ENCODE peak calls at places on chromosomes 7 and 10, in four cellular contexts. One of them, this sample, is unnamed.

GRCh38 chr10:121788717-121789116 is 139.1 kb downstream of the ATE1 start:
- DNase-seq in GM12892: no peak
- DNase-seq in upper lobe of left lung: no peak
- DNase-seq in HCT116: no peak
- DNase-seq in this sample: no peak

GRCh38 chr10:99860466-99860865 is 78.0 kb downstream of the ABCC2 start:
- DNase-seq in GM12892: no peak
- DNase-seq in upper lobe of left lung: no peak
- DNase-seq in HCT116: no peak
- DNase-seq in this sample: no peak

GRCh38 chr7:117096297-117096696 is 143.0 kb downstream of the ST7 start:
- DNase-seq in GM12892: no peak
- DNase-seq in upper lobe of left lung: no peak
- DNase-seq in HCT116: no peak
- DNase-seq in this sample: no peak

GRCh38 chr7:18508441-18509427 is 13.2 kb downstream of the HDAC9 start:
- DNase-seq in GM12892: no peak
- DNase-seq in upper lobe of left lung: peak; percentile 26
- DNase-seq in HCT116: peak; percentile 66
- DNase-seq in this sample: peak; percentile 99

GRCh38 chr7:77667459-77668090 is 28.7 kb upstream of the RSBN1L start:
- DNase-seq in GM12892: no peak
- DNase-seq in upper lobe of left lung: no peak
- DNase-seq in HCT116: no peak
- DNase-seq in this sample: no peak

GRCh38 chr10:123833170-123833850 is 58.3 kb downstream of the CPXM2 start:
- DNase-seq in GM12892: no peak
- DNase-seq in upper lobe of left lung: no peak
- DNase-seq in HCT116: no peak
- DNase-seq in this sample: no peak

GRCh38 chr7:114418117-114418516 is 3.5 kb downstream of the FOXP2 start:
- DNase-seq in GM12892: no peak
- DNase-seq in upper lobe of left lung: no peak
- DNase-seq in HCT116: no peak
- DNase-seq in this sample: no peak

GRCh38 chr10:76657337-76658012 is 980.1 kb downstream of the KCNMA1 start:
- DNase-seq in GM12892: no peak
- DNase-seq in upper lobe of left lung: no peak
- DNase-seq in HCT116: no peak
- DNase-seq in this sample: no peak

GRCh38 chr10:15084502-15084922 is 4.1 kb downstream of the ACBD7 start:
- DNase-seq in GM12892: no peak
- DNase-seq in upper lobe of left lung: peak; percentile 49
- DNase-seq in HCT116: peak; percentile 64
- DNase-seq in this sample: no peak

GRCh38 chr7:134527979-134528371 is 608 bp downstream of the AKR1B10 start:
- DNase-seq in GM12892: no peak
- DNase-seq in upper lobe of left lung: no peak
- DNase-seq in HCT116: no peak
- DNase-seq in this sample: no peak

GRCh38 chr7:151796871-151797270 is 80.0 kb downstream of the PRKAG2 start:
- DNase-seq in GM12892: no peak
- DNase-seq in upper lobe of left lung: peak; percentile 43
- DNase-seq in HCT116: no peak
- DNase-seq in this sample: no peak

GRCh38 chr7:128860158-128861073 is 2.2 kb upstream of the ATP6V1F start:
- DNase-seq in GM12892: no peak
- DNase-seq in upper lobe of left lung: no peak
- DNase-seq in HCT116: no peak
- DNase-seq in this sample: no peak

GRCh38 chr10:124035928-124036558 is 57.4 kb downstream of the CHST15 start:
- DNase-seq in GM12892: peak; percentile 80
- DNase-seq in upper lobe of left lung: peak; percentile 89
- DNase-seq in HCT116: no peak
- DNase-seq in this sample: no peak

GRCh38 chr7:157515342-157516041 is 178.7 kb downstream of the DNAJB6 start:
- DNase-seq in GM12892: no peak
- DNase-seq in upper lobe of left lung: no peak
- DNase-seq in HCT116: no peak
- DNase-seq in this sample: no peak

GRCh38 chr7:31549621-31550020 is 35.7 kb downstream of the ITPRID1 start:
- DNase-seq in GM12892: no peak
- DNase-seq in upper lobe of left lung: no peak
- DNase-seq in HCT116: no peak
- DNase-seq in this sample: no peak

GRCh38 chr7:98354052-98354451 is 46.8 kb downstream of the BAIAP2L1 start:
- DNase-seq in GM12892: no peak
- DNase-seq in upper lobe of left lung: no peak
- DNase-seq in HCT116: no peak
- DNase-seq in this sample: no peak

GRCh38 chr7:105887569-105888199 is 11.3 kb upstream of the ATXN7L1 start:
- DNase-seq in GM12892: no peak
- DNase-seq in upper lobe of left lung: peak; percentile 32
- DNase-seq in HCT116: no peak
- DNase-seq in this sample: no peak

GRCh38 chr7:44964384-44964830 is 14.4 kb downstream of the MYO1G start:
- DNase-seq in GM12892: no peak
- DNase-seq in upper lobe of left lung: no peak
- DNase-seq in HCT116: no peak
- DNase-seq in this sample: no peak

GRCh38 chr7:114297121-114297520 is 117.5 kb upstream of the FOXP2 start:
- DNase-seq in GM12892: no peak
- DNase-seq in upper lobe of left lung: no peak
- DNase-seq in HCT116: no peak
- DNase-seq in this sample: no peak

GRCh38 chr7:771241-772004 is 44.3 kb upstream of the PRKAR1B start:
- DNase-seq in GM12892: no peak
- DNase-seq in upper lobe of left lung: peak; percentile 43
- DNase-seq in HCT116: no peak
- DNase-seq in this sample: no peak

GRCh38 chr10:116272497-116273221 is at the start of gene GFRA1:
- DNase-seq in GM12892: peak; percentile 30
- DNase-seq in upper lobe of left lung: no peak
- DNase-seq in HCT116: no peak
- DNase-seq in this sample: no peak

GRCh38 chr7:74606101-74606908 is 51.2 kb upstream of the GTF2I start:
- DNase-seq in GM12892: peak; percentile 58
- DNase-seq in upper lobe of left lung: peak; percentile 64
- DNase-seq in HCT116: no peak
- DNase-seq in this sample: no peak

GRCh38 chr7:128791121-128791967 is 424 bp upstream of the CCDC136 start:
- DNase-seq in GM12892: peak; percentile 87
- DNase-seq in upper lobe of left lung: peak; percentile 79
- DNase-seq in HCT116: no peak
- DNase-seq in this sample: no peak

GRCh38 chr7:99563650-99564049 is 5.2 kb downstream of the ZNF655 start:
- DNase-seq in GM12892: no peak
- DNase-seq in upper lobe of left lung: no peak
- DNase-seq in HCT116: no peak
- DNase-seq in this sample: no peak

GRCh38 chr7:145876376-145876775 is 240.2 kb upstream of the CNTNAP2 start:
- DNase-seq in GM12892: no peak
- DNase-seq in upper lobe of left lung: no peak
- DNase-seq in HCT116: no peak
- DNase-seq in this sample: no peak

GRCh38 chr10:33524966-33525365 is 190.5 kb upstream of the NRP1 start:
- DNase-seq in GM12892: no peak
- DNase-seq in upper lobe of left lung: no peak
- DNase-seq in HCT116: no peak
- DNase-seq in this sample: no peak

GRCh38 chr7:67857698-67858097 is 861.1 kb downstream of the TYW1 start:
- DNase-seq in GM12892: no peak
- DNase-seq in upper lobe of left lung: peak; percentile 25
- DNase-seq in HCT116: no peak
- DNase-seq in this sample: no peak

GRCh38 chr7:289756-290553 is at the start of gene FOXL3:
- DNase-seq in GM12892: no peak
- DNase-seq in upper lobe of left lung: peak; percentile 17
- DNase-seq in HCT116: no peak
- DNase-seq in this sample: no peak

GRCh38 chr7:129550673-129551360 is 48.5 kb downstream of the SMKR1 start:
- DNase-seq in GM12892: no peak
- DNase-seq in upper lobe of left lung: no peak
- DNase-seq in HCT116: no peak
- DNase-seq in this sample: no peak

GRCh38 chr7:157238087-157238486 is 98.7 kb upstream of the DNAJB6 start:
- DNase-seq in GM12892: no peak
- DNase-seq in upper lobe of left lung: no peak
- DNase-seq in HCT116: no peak
- DNase-seq in this sample: no peak

GRCh38 chr7:24703296-24703695 is 54.0 kb downstream of the GSDME start:
- DNase-seq in GM12892: no peak
- DNase-seq in upper lobe of left lung: no peak
- DNase-seq in HCT116: no peak
- DNase-seq in this sample: no peak

GRCh38 chr7:24700446-24701044 is 56.7 kb downstream of the GSDME start:
- DNase-seq in GM12892: no peak
- DNase-seq in upper lobe of left lung: no peak
- DNase-seq in HCT116: no peak
- DNase-seq in this sample: no peak

GRCh38 chr7:24702674-24703235 is 54.5 kb downstream of the GSDME start:
- DNase-seq in GM12892: no peak
- DNase-seq in upper lobe of left lung: no peak
- DNase-seq in HCT116: no peak
- DNase-seq in this sample: no peak

GRCh38 chr7:24701899-24702235 is 55.4 kb downstream of the GSDME start:
- DNase-seq in GM12892: no peak
- DNase-seq in upper lobe of left lung: no peak
- DNase-seq in HCT116: no peak
- DNase-seq in this sample: no peak

GRCh38 chr7:24701232-24701898 is 55.9 kb downstream of the GSDME start:
- DNase-seq in GM12892: no peak
- DNase-seq in upper lobe of left lung: no peak
- DNase-seq in HCT116: no peak
- DNase-seq in this sample: no peak
- TF ChIP-seq POLR2AphosphoS5 in GM12892: no peak
- TF ChIP-seq POLR2AphosphoS5 in upper lobe of left lung: no peak
- TF ChIP-seq POLR2AphosphoS5 in HCT116: no peak
- TF ChIP-seq POLR2AphosphoS5 in this sample: no peak

GRCh38 chr7:16708980-16709379 is 44.6 kb upstream of the TSPAN13 start:
- DNase-seq in GM12892: no peak
- DNase-seq in upper lobe of left lung: no peak
- DNase-seq in HCT116: no peak
- DNase-seq in this sample: peak; percentile 55

GRCh38 chr7:16708496-16708895 is 45.1 kb upstream of the TSPAN13 start:
- DNase-seq in GM12892: no peak
- DNase-seq in upper lobe of left lung: no peak
- DNase-seq in HCT116: no peak
- DNase-seq in this sample: no peak

GRCh38 chr7:16712916-16713315 is 40.6 kb upstream of the TSPAN13 start:
- DNase-seq in GM12892: no peak
- DNase-seq in upper lobe of left lung: no peak
- DNase-seq in HCT116: no peak
- DNase-seq in this sample: no peak

GRCh38 chr7:16711730-16712129 is 41.8 kb upstream of the TSPAN13 start:
- DNase-seq in GM12892: no peak
- DNase-seq in upper lobe of left lung: no peak
- DNase-seq in HCT116: no peak
- DNase-seq in this sample: no peak

DNA sequence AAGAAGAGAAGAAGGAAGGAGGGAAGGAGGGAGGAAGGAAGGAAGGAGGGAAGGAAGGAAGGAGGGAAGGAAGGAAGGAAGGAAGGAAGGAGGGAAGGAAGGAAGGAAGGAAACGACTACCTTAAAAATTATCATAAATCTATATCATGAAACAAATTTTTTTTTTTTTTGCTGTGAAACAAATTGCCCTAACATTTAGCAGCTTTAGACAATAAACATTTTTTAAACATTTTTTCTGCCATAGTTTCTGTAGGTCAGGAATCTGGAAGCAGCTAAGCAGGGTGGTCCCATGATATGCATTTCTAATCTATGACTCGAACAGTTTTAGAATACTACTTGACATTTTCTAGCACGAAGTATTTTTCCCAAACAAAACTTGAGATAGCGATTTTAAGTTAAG is 42.9 kb upstream of the TSPAN13 start:
- DNase-seq in GM12892: no peak
- DNase-seq in upper lobe of left lung: no peak
- DNase-seq in HCT116: no peak
- DNase-seq in this sample: no peak
- TF ChIP-seq POLR2AphosphoS5 in GM12892: no peak
- TF ChIP-seq POLR2AphosphoS5 in upper lobe of left lung: no peak
- TF ChIP-seq POLR2AphosphoS5 in HCT116: no peak
- TF ChIP-seq POLR2AphosphoS5 in this sample: no peak

GRCh38 chr10:53166325-53166724 is 393.7 kb upstream of the MBL2 start:
- DNase-seq in GM12892: no peak
- DNase-seq in upper lobe of left lung: no peak
- DNase-seq in HCT116: no peak
- DNase-seq in this sample: no peak
- TF ChIP-seq POLR2AphosphoS5 in GM12892: no peak
- TF ChIP-seq POLR2AphosphoS5 in upper lobe of left lung: no peak
- TF ChIP-seq POLR2AphosphoS5 in HCT116: no peak
- TF ChIP-seq POLR2AphosphoS5 in this sample: no peak

GRCh38 chr10:71773221-71773971 is at the start of gene VSIR:
- DNase-seq in GM12892: peak; percentile 89
- DNase-seq in upper lobe of left lung: peak; percentile 95
- DNase-seq in HCT116: peak; percentile 59
- DNase-seq in this sample: peak; percentile 18
- TF ChIP-seq POLR2AphosphoS5 in GM12892: peak; percentile 27
- TF ChIP-seq POLR2AphosphoS5 in upper lobe of left lung: peak; percentile 80
- TF ChIP-seq POLR2AphosphoS5 in HCT116: peak; percentile 76
- TF ChIP-seq POLR2AphosphoS5 in this sample: no peak